ENCODE peak calls at places on chromosomes 11 and 22, in eight cellular contexts. M is Peyer's patch, A is fibroblast of the aortic adventitia, O is AG04449, K is astrocyte of the spinal cord, B is spleen, J is lower lobe of right lung, L is dorsolateral prefrontal cortex. R is an unnamed sample.
A peak's percentile ranks its signal among the peaks of the same experiment; 100 is the strongest.

GRCh38 chr22:47344414-47344813 is 582.0 kb downstream of the TBC1D22A start:
- DNase-seq in A (no peak), O (no peak), B (no peak), J (no peak), M (peak; percentile 22), L (no peak), K (no peak), R (no peak)

GRCh38 chr11:73396251-73396930 is 20.2 kb downstream of the RELT start:
- DNase-seq in B (no peak), L (no peak), O (no peak), J (no peak), K (no peak), M (peak; percentile 32), A (no peak), R (no peak)

GRCh38 chr11:38252620-38253019 is 1654.6 kb upstream of the RAG2 start:
- DNase-seq in K (no peak), O (no peak), J (no peak), L (no peak), B (no peak), A (no peak), M (no peak), R (no peak)

GRCh38 chr11:102111011-102111786 is 952 bp downstream of the YAP1 start:
- DNase-seq in K (peak; percentile 88), B (no peak), J (peak; percentile 85), A (peak; percentile 77), L (no peak), O (no peak), M (peak; percentile 68), R (peak; percentile 79)

GRCh38 chr11:97703815-97704214 is 1314.0 kb downstream of the JRKL start:
- DNase-seq in O (no peak), M (no peak), B (no peak), K (no peak), J (no peak), A (no peak), L (no peak), R (no peak)

GRCh38 chr22:43923631-43924548 is at the start of gene PNPLA3:
- DNase-seq in J (peak; percentile 91), K (peak; percentile 89), B (peak; percentile 89), A (peak; percentile 75), M (peak; percentile 92), L (peak; percentile 91), O (peak; percentile 17), R (peak; percentile 90)

GRCh38 chr11:94604496-94604895 is 37.3 kb downstream of the PIWIL4 start:
- DNase-seq in K (no peak), A (peak; percentile 17), M (no peak), L (no peak), J (no peak), O (no peak), B (no peak), R (no peak)

GRCh38 chr11:12792018-12792417 is 117.8 kb downstream of the TEAD1 start:
- DNase-seq in L (no peak), A (no peak), J (no peak), K (no peak), O (no peak), M (no peak), B (no peak), R (no peak)

GRCh38 chr11:44904261-44905080 is 46.2 kb downstream of the TP53I11 start:
- DNase-seq in A (no peak), O (no peak), B (no peak), J (no peak), M (no peak), K (no peak), L (no peak), R (no peak)

GRCh38 chr11:64743591-64744543 is at the start of gene RASGRP2:
- DNase-seq in B (peak; percentile 99), K (no peak), M (peak; percentile 95), O (no peak), A (no peak), J (peak; percentile 90), L (no peak), R (peak; percentile 74)

GRCh38 chr22:50282361-50283144 is 12.4 kb upstream of the MAPK11 start:
- DNase-seq in O (no peak), B (no peak), L (no peak), M (peak; percentile 76), A (peak; percentile 36), K (peak; percentile 68), J (peak; percentile 89), R (peak; percentile 91)

GRCh38 chr11:126102436-126102894 is 39.8 kb upstream of the CDON start:
- DNase-seq in L (no peak), M (peak; percentile 56), O (no peak), B (no peak), A (peak; percentile 79), J (peak; percentile 83), K (no peak), R (peak; percentile 78)

GRCh38 chr11:34299962-34300350 is 57.9 kb downstream of the ABTB2 start:
- DNase-seq in K (no peak), B (no peak), L (no peak), J (no peak), M (no peak), O (no peak), A (no peak), R (no peak)

GRCh38 chr11:77091146-77091940 is 11.3 kb upstream of the OMP start:
- DNase-seq in J (peak; percentile 83), B (peak; percentile 90), O (no peak), M (peak; percentile 94), A (peak; percentile 74), K (peak; percentile 67), L (peak; percentile 82), R (peak; percentile 90)

GRCh38 chr11:116107229-116107628 is 603.0 kb upstream of the CADM1 start:
- DNase-seq in B (no peak), M (no peak), K (no peak), L (no peak), J (no peak), A (no peak), O (no peak), R (no peak)

GRCh38 chr11:2647953-2648352 is 51.8 kb downstream of the KCNQ1OT1 start:
- DNase-seq in K (no peak), B (no peak), L (no peak), A (no peak), J (no peak), O (no peak), M (no peak), R (no peak)

DNA sequence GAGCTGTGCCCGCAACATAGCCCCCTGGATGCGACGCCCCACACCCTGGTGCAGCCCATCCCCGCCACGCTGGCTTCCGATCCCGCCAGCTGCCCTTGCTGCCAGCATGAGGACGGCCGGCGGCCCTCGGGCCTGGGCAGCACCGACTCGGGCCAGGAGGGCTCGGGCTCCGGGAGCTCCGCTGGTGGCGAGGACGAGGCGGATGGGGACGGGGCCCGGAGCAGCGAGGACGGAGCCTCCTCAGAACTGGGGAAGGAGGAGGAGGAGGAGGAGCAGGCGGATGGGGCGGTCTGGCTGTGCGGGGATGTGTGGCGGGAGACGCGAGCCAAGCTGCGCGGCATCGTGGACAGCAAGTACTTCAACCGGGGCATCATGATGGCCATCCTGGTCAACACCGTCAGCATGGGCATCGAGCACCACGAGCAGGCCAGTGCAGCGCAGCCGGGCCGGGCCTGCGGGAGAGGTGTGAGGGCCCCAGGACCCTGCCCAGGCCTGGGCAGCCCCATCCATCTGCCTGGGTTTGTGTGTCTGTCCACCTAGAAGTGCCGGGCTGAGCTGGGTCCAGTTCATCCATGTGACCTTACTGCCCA is 79.0 kb downstream of the CACNA1I start:
- DNase-seq in J (no peak), B (no peak), O (no peak), A (no peak), M (no peak), K (no peak), L (no peak), R (no peak)
- TF ChIP-seq CTCF in J (no peak), B (no peak), O (no peak), A (no peak), M (no peak), K (no peak), L (no peak), R (no peak)

GRCh38 chr11:104332110-104332509 is 168.2 kb upstream of the PDGFD start:
- DNase-seq in K (no peak), O (no peak), J (no peak), L (no peak), A (no peak), B (no peak), M (peak; percentile 52), R (peak; percentile 32)
- TF ChIP-seq CTCF in K (peak; percentile 36), O (no peak), J (no peak), L (peak; percentile 9), A (no peak), B (no peak), M (no peak), R (no peak)

DNA sequence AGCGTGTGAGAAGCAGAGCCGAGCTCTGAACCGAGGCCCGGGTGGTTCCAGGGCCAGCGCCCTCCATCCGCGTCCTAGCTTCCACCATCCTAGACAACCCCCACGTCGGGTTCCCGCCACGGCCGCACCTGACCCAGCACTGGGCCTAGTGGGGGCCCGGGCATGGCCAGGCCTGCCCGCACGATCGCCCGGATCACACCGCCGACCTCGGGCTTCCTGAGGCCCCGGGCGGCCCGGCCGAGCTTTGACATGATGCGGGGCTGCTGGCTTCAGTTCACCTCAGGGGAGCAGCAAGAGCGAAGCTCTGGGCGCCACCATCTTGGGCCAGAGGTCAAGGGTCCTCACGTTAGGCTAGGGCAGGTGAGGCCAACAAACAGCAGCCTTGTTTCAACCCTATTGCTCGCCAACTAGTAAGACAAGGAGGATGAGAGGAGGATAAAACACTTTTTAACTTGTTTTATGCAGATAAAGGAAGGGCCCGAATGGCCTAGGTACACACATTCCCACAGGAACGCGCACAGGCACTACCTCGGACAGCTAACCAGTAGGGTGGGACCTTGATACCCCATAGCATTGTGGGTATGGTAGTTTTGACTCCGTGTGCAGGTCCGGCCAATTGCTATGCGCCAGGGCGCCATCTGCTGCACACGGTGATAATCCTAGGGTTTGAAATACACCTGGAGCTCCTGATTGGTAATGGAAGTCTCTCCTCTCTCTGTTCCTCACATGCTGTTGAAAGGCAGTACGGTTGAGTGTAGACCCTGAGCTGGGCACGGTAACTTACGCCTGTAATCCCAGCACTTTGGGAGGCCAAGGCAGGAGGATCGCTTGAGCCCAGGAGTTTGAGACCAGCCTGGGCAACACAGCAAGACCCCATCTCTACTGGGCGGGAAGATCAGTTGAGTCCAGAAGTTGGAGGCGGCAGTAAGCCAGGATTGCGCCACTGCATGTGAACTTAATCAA is at the start of gene MRPL11:
- DNase-seq in M (peak; percentile 96), A (peak; percentile 94), K (peak; percentile 93), B (peak; percentile 95), L (peak; percentile 93), J (peak; percentile 92), O (peak; percentile 67), R (peak; percentile 90)
- TF ChIP-seq CTCF in M (peak; percentile 57), A (peak; percentile 59), K (peak; percentile 81), B (peak; percentile 30), L (peak; percentile 75), J (peak; percentile 71), O (peak; percentile 79), R (peak; percentile 82)

DNA sequence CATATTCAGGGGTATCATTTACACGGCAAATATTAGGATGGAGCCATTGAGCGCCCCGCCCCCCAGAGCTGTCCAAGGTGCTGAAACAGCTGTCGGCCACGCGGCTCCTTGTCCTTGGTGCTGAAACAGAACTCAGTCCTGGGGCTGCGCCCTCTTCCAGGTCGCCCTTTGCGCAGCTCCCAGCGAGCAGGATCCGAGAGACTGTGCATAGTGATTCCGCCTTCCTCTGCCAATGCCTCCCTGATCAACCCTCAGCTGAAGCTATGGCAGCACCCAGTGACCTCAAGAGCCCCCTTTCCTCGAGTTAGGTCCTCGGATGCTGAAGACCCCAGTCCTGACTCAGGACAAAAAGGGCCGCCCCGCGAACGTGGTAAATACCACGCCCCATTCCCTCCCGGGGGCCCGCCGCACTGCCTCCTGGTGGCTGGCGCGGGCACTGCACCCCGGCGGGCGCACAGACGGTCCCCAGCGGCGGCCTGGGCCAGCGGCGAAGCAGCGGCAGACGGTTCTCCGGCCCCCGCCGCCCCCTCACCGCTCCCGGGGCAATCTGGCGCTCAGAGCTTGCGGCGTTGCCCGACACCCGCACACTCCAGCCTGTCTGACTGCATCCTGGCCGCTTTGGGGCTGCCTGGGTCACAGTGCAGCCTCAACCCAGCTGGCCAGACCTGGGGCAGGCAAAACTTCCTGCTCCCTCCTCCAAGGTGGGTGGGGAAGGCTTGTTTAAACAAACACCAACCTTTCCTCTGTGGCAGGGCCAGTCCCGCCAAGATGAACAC is 13.4 kb downstream of the SYT7 start:
- DNase-seq in A (peak; percentile 82), K (peak; percentile 58), L (peak; percentile 65), O (no peak), J (peak; percentile 80), B (peak; percentile 85), M (peak; percentile 82), R (peak; percentile 80)
- TF ChIP-seq CTCF in A (peak; percentile 54), K (peak; percentile 38), L (peak; percentile 11), O (peak; percentile 26), J (peak; percentile 41), B (no peak), M (no peak), R (peak; percentile 17)